ENCODE peak calls at places on chromosomes 11 and 22, in four cellular contexts. V is iris pigment epithelial cell, B is naive B cell, T is breast epithelium. Q is an unnamed sample.
A peak's percentile ranks its signal among the peaks of the same experiment; 100 is the strongest.

GRCh38 chr11:22244986-22245592 is 52.2 kb downstream of the ANO5 start:
- DNase-seq in T (no peak), V (peak; percentile 46), B (peak; percentile 6), Q (no peak)

GRCh38 chr11:44592125-44592643 is 26.7 kb downstream of the CD82 start:
- DNase-seq in T (no peak), B (no peak), V (peak; percentile 54), Q (peak; percentile 59)

GRCh38 chr11:65862941-65863888 is 3.0 kb downstream of the MUS81 start:
- DNase-seq in T (no peak), B (no peak), V (no peak), Q (no peak)

GRCh38 chr11:7020183-7020917 is at the start of the genes NLRP14 and ZNF214:
- DNase-seq in B (no peak), V (peak; percentile 91), T (peak; percentile 92), Q (peak; percentile 83)

GRCh38 chr22:40346178-40347064 is at the start of gene ADSL:
- DNase-seq in B (peak; percentile 87), T (peak; percentile 87), V (peak; percentile 89), Q (peak; percentile 63)

GRCh38 chr11:69642913-69643632 is 2.1 kb downstream of the CCND1 start:
- DNase-seq in V (peak; percentile 73), B (peak; percentile 84), T (peak; percentile 76), Q (no peak)

GRCh38 chr22:25172153-25172552 is 27.5 kb upstream of the CRYBB3 start:
- DNase-seq in B (no peak), T (no peak), V (no peak), Q (no peak)

GRCh38 chr11:81331073-81331472 is 1402.6 kb downstream of the FAM181B start:
- DNase-seq in T (no peak), B (no peak), V (no peak), Q (no peak)

GRCh38 chr11:13433437-13433836 is 29.6 kb downstream of the BTBD10 start:
- DNase-seq in B (no peak), T (no peak), V (no peak), Q (no peak)

GRCh38 chr22:37563153-37564081 is 3.1 kb downstream of the CDC42EP1 start:
- DNase-seq in B (no peak), V (peak; percentile 99), T (peak; percentile 90), Q (peak; percentile 85)

GRCh38 chr11:75916882-75917281 is 101.9 kb downstream of the UVRAG start:
- DNase-seq in T (no peak), V (no peak), B (no peak), Q (no peak)

GRCh38 chr11:115238086-115238485 is 266.1 kb downstream of the CADM1 start:
- DNase-seq in T (no peak), B (no peak), V (peak; percentile 3), Q (no peak)

GRCh38 chr11:35618497-35619029 is 303 bp downstream of the FJX1 start:
- DNase-seq in T (no peak), B (peak; percentile 20), V (peak; percentile 58), Q (no peak)

Q was measured in thoracic aorta.